ENCODE peak calls at places on chromosomes 11 and 22, in ten cellular contexts. D is DND-41; N is endodermal cell; I is fibroblast of mammary gland; K is CD8-positive, alpha-beta T cell; R is esophagus squamous epithelium; T is BE2C; C is OCI-LY7; A is transverse colon; Z is CD4-positive, CD25-positive, alpha-beta regulatory T cell. V is an unnamed sample.

GRCh38 chr11:121757480-121758125 is 304.8 kb upstream of the SORL1-AS1 start:
- DNase-seq in D (no peak), N (peak), I (no peak), K (no peak), R (no peak), T (no peak), C (no peak), A (no peak), Z (no peak), V (peak)

GRCh38 chr11:111091341-111091740 is 154.2 kb upstream of the POU2AF2 start:
- DNase-seq in D (no peak), N (no peak), I (no peak), K (no peak), R (no peak), T (no peak), C (no peak), A (no peak), Z (no peak), V (no peak)

GRCh38 chr22:23509571-23510302 is 70.4 kb downstream of the IGLL1 start:
- DNase-seq in D (no peak), N (peak), I (peak), K (no peak), R (no peak), T (peak), C (no peak), A (no peak), Z (no peak), V (peak)

GRCh38 chr11:58058276-58059010 is 27.7 kb downstream of the OR6Q1 start:
- DNase-seq in D (no peak), N (peak), I (no peak), K (no peak), R (no peak), T (no peak), C (no peak), A (peak), Z (no peak), V (peak)

GRCh38 chr11:70502677-70503076 is 104.3 kb downstream of the CTTN start:
- DNase-seq in D (no peak), N (no peak), I (no peak), K (no peak), R (no peak), T (peak), C (no peak), A (no peak), Z (no peak), V (no peak)

GRCh38 chr11:23556163-23556750 is 696.0 kb upstream of the CCDC179 start:
- DNase-seq in D (peak), N (peak), I (no peak), K (no peak), R (no peak), T (no peak), C (no peak), A (no peak), Z (no peak), V (no peak)

GRCh38 chr11:40360206-40360798 is 1099.2 kb downstream of the LRRC4C start:
- DNase-seq in D (no peak), N (no peak), I (no peak), K (no peak), R (no peak), T (no peak), C (no peak), A (no peak), Z (no peak), V (no peak)

GRCh38 chr11:63639195-63639832 is 25.1 kb upstream of the PLAAT3 start:
- DNase-seq in D (no peak), N (peak), I (peak), K (no peak), R (no peak), T (no peak), C (peak), A (no peak), Z (no peak), V (peak)

GRCh38 chr11:126132319-126132718 is 69.7 kb upstream of the CDON start:
- DNase-seq in D (no peak), N (peak), I (no peak), K (no peak), R (no peak), T (no peak), C (no peak), A (no peak), Z (no peak), V (peak)

GRCh38 chr11:57335343-57336110 is at the start of gene SSRP1:
- DNase-seq in D (peak), N (peak), I (peak), K (peak), R (peak), T (peak), C (peak), A (peak), Z (peak), V (peak)

GRCh38 chr11:92489831-92490399 is 265.3 kb downstream of the FAT3 start:
- DNase-seq in D (no peak), N (no peak), I (no peak), K (no peak), R (no peak), T (no peak), C (no peak), A (no peak), Z (no peak), V (no peak)

GRCh38 chr11:118305726-118306125 is 1.2 kb downstream of the CD3E start:
- DNase-seq in D (peak), N (no peak), I (no peak), K (peak), R (no peak), T (no peak), C (no peak), A (no peak), Z (peak), V (no peak)

GRCh38 chr11:86818466-86819282 is 18.3 kb downstream of the PRSS23 start:
- DNase-seq in D (peak), N (no peak), I (peak), K (no peak), R (no peak), T (no peak), C (peak), A (no peak), Z (peak), V (peak)

GRCh38 chr11:12888525-12889158 is 120.5 kb upstream of the RASSF10 start:
- DNase-seq in D (peak), N (peak), I (peak), K (peak), R (no peak), T (peak), C (peak), A (peak), Z (peak), V (peak)

GRCh38 chr11:788009-788640 is 1.8 kb downstream of the CEND1 start:
- DNase-seq in D (no peak), N (no peak), I (no peak), K (no peak), R (no peak), T (no peak), C (peak), A (no peak), Z (no peak), V (no peak)

GRCh38 chr11:19714093-19714386 is 1.4 kb downstream of the NAV2 start:
- DNase-seq in D (no peak), N (no peak), I (peak), K (no peak), R (no peak), T (no peak), C (no peak), A (no peak), Z (no peak), V (no peak)

GRCh38 chr11:9575531-9576240 is 2.2 kb downstream of the WEE1 start:
- DNase-seq in D (no peak), N (no peak), I (peak), K (no peak), R (no peak), T (no peak), C (peak), A (no peak), Z (no peak), V (no peak)

GRCh38 chr11:9577032-9577431 is 3.6 kb downstream of the WEE1 start:
- DNase-seq in D (no peak), N (no peak), I (peak), K (no peak), R (no peak), T (no peak), C (no peak), A (no peak), Z (no peak), V (no peak)

GRCh38 chr11:9581556-9582161 is 8.2 kb downstream of the WEE1 start:
- DNase-seq in D (no peak), N (no peak), I (no peak), K (no peak), R (no peak), T (no peak), C (no peak), A (no peak), Z (no peak), V (no peak)

GRCh38 chr11:9577551-9577950 is 4.1 kb downstream of the WEE1 start:
- DNase-seq in D (no peak), N (no peak), I (peak), K (no peak), R (no peak), T (no peak), C (peak), A (no peak), Z (peak), V (no peak)

DNA sequence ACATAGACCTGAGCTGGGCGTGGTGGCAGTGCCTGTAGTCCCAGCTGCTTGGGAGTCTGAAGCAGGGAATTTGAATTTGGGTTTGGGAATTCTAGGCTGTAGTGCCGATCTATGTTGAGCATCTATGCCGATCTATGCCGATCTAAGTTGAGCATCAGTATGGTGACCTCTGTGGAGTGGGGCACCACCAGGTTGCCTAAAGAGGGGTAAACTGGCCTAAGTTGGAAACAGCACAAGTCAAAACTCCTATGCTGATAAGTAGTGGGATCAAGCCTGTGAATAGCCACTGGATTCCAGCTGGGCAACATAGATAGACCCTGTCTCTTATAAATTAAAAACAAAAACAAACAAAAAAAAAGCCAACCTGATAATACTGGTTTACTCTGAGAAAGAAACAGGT is 7.4 kb downstream of the WEE1 start:
- DNase-seq in D (no peak), N (no peak), I (no peak), K (no peak), R (no peak), T (no peak), C (no peak), A (no peak), Z (no peak), V (no peak)
- H3K4me3 ChIP-seq in D (no peak), N (no peak), I (no peak), K (no peak), R (no peak), T (no peak), C (no peak), A (no peak), Z (no peak), V (no peak)

GRCh38 chr11:34619062-34619516 is 1.8 kb upstream of the EHF start:
- DNase-seq in D (no peak), N (no peak), I (no peak), K (no peak), R (no peak), T (no peak), C (no peak), A (no peak), Z (no peak), V (no peak)
- H3K4me3 ChIP-seq in D (no peak), N (no peak), I (no peak), K (no peak), R (no peak), T (no peak), C (no peak), A (no peak), Z (no peak), V (no peak)

DNA sequence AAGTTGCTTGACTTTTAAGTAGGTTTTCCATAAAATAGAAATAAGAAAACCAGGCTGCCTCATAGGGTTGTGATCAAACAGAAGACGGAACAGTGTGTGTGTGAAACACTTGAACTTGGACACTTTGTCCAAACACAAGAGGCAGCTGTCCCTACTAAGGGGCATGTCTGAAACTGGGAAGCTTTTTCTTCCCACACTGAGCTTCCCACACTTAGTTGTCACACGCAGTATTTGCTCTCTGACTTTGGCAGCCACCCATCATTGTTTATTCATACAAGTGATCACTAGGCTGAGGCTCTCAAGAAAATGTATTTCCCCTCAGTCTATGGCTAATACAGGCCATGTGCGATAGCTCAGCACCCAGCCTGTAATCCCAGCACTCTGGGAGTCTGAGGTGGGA is 1.2 kb upstream of the C11orf91 start:
- DNase-seq in D (no peak), N (no peak), I (peak), K (no peak), R (no peak), T (no peak), C (no peak), A (no peak), Z (no peak), V (no peak)
- H3K4me3 ChIP-seq in D (no peak), N (no peak), I (peak), K (no peak), R (no peak), T (no peak), C (no peak), A (no peak), Z (no peak), V (no peak)

GRCh38 chr11:101555366-101555765 is 28.4 kb downstream of the TRPC6 start:
- DNase-seq in D (no peak), N (no peak), I (peak), K (no peak), R (no peak), T (no peak), C (no peak), A (no peak), Z (no peak), V (no peak)

GRCh38 chr11:101553891-101554292 is 29.9 kb downstream of the TRPC6 start:
- DNase-seq in D (no peak), N (no peak), I (no peak), K (no peak), R (no peak), T (no peak), C (peak), A (no peak), Z (no peak), V (no peak)

GRCh38 chr11:101552893-101553292 is 30.9 kb downstream of the TRPC6 start:
- DNase-seq in D (no peak), N (no peak), I (no peak), K (no peak), R (no peak), T (no peak), C (no peak), A (no peak), Z (no peak), V (no peak)
- H3K4me3 ChIP-seq in D (no peak), N (no peak), I (no peak), K (no peak), R (no peak), T (no peak), C (peak), A (no peak), Z (no peak), V (no peak)

GRCh38 chr11:48093795-48094642 is 113.7 kb downstream of the PTPRJ start:
- DNase-seq in D (no peak), N (no peak), I (peak), K (no peak), R (no peak), T (no peak), C (no peak), A (no peak), Z (no peak), V (no peak)

GRCh38 chr11:48098024-48098423 is 117.7 kb downstream of the PTPRJ start:
- DNase-seq in D (no peak), N (no peak), I (no peak), K (no peak), R (no peak), T (no peak), C (no peak), A (no peak), Z (no peak), V (no peak)

GRCh38 chr11:48096588-48097525 is 116.5 kb downstream of the PTPRJ start:
- DNase-seq in D (no peak), N (peak), I (no peak), K (no peak), R (no peak), T (no peak), C (no peak), A (no peak), Z (no peak), V (no peak)

GRCh38 chr11:48094643-48095339 is 114.4 kb downstream of the PTPRJ start:
- DNase-seq in D (no peak), N (no peak), I (no peak), K (no peak), R (no peak), T (no peak), C (no peak), A (no peak), Z (no peak), V (no peak)

DNA sequence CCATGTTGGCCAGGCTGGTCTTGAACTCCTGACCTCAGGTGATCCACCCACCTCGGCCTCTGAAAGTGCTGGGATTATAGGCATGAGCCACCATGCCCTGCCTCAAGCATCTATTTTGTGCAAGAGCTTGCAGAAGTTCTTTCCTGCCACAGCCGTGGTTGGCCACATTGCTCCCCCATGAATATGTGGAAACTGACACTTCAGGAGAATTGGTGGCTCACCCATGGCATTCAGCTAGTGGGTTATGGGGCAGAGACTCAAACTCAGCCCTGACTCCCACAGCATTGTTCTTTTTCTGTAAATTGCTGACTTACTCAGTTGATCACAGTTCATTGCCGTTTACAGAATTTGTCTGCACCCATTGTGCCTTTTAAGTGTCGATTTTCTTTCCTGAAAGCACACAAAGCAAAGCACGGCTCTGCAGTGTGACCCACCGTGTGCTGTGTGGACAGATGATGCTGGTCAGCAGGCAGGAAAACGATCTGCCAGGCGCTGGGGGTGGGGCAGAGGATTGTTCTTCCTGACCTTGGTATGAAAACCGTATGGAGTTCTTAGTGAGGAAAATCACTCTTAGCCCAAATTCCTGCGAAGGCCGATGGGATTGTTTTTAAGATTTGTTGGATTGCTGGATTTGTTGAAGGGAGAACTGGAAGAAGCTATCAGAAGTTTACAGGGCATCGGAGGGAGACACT is 115.6 kb downstream of the PTPRJ start:
- DNase-seq in D (no peak), N (no peak), I (peak), K (no peak), R (no peak), T (no peak), C (no peak), A (no peak), Z (no peak), V (no peak)
- H3K4me3 ChIP-seq in D (no peak), N (no peak), I (no peak), K (no peak), R (no peak), T (no peak), C (no peak), A (no peak), Z (no peak), V (no peak)

GRCh38 chr22:50199251-50199721 is 1.5 kb upstream of the SELENOO start:
- DNase-seq in D (no peak), N (no peak), I (no peak), K (no peak), R (no peak), T (no peak), C (no peak), A (no peak), Z (no peak), V (no peak)
- H3K4me3 ChIP-seq in D (no peak), N (peak), I (no peak), K (peak), R (no peak), T (peak), C (no peak), A (no peak), Z (no peak), V (no peak)

DNA sequence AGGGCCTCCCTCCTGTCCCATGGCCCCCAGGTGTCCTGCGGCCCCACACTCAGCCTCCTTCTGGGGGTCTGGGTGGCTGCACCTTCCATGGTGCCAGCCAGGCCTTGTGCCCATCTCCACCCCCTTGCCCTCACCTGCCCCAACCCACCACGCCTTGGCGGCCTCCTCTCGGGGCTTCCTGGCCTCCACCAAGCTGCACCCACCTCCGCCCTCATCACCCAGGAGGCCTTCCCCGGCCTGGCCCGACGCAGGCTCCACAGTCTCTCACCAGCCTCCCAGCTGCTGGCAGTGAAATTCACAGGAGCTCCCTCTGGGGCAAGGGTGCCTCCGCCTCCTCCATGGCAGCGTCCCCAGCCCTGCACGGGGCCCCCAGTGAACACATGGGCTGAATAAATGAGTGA is 35.9 kb upstream of the WNT7B start:
- DNase-seq in D (no peak), N (no peak), I (no peak), K (no peak), R (no peak), T (no peak), C (no peak), A (no peak), Z (no peak), V (no peak)
- H3K4me3 ChIP-seq in D (peak), N (peak), I (no peak), K (peak), R (no peak), T (no peak), C (peak), A (peak), Z (no peak), V (no peak)

V was measured in thyroid gland.